ENCODE peak calls at places on chromosome 16, in eight cellular contexts. Z, P, C, B, U, N, X and E are unnamed samples.

GRCh38 chr16:79658301-79659001 is 57.9 kb upstream of the MAF start:
- DNase-seq in Z (peak), P (no peak), C (no peak), B (no peak), U (no peak), N (peak), X (no peak), E (no peak)

GRCh38 chr16:88622866-88623265 is 15.5 kb upstream of the IL17C start:
- DNase-seq in Z (no peak), P (no peak), C (no peak), B (no peak), U (no peak), N (no peak), X (no peak), E (no peak)

GRCh38 chr16:57422026-57422944 is 17.7 kb downstream of the CCL17 start:
- DNase-seq in Z (peak), P (no peak), C (no peak), B (no peak), U (peak), N (peak), X (peak), E (peak)

GRCh38 chr16:4371481-4372314 is at the start of gene VASN:
- DNase-seq in Z (peak), P (peak), C (no peak), B (peak), U (peak), N (no peak), X (peak), E (peak)

GRCh38 chr16:35732046-35732810 is 2272.8 kb downstream of the TP53TG3F start:
- DNase-seq in Z (no peak), P (no peak), C (no peak), B (no peak), U (no peak), N (no peak), X (no peak), E (no peak)

GRCh38 chr16:21277927-21278706 is at the start of gene CRYM:
- DNase-seq in Z (peak), P (peak), C (no peak), B (no peak), U (peak), N (peak), X (peak), E (peak)

GRCh38 chr16:63457869-63458268 is 1421.6 kb upstream of the CDH8 start:
- DNase-seq in Z (no peak), P (no peak), C (no peak), B (no peak), U (no peak), N (no peak), X (no peak), E (no peak)

GRCh38 chr16:17369441-17369951 is 101.3 kb downstream of the XYLT1 start:
- DNase-seq in Z (peak), P (peak), C (no peak), B (peak), U (no peak), N (no peak), X (no peak), E (no peak)

GRCh38 chr16:30903002-30903401 is 6.6 kb downstream of the CTF1 start:
- DNase-seq in Z (no peak), P (no peak), C (no peak), B (no peak), U (no peak), N (no peak), X (no peak), E (no peak)

GRCh38 chr16:52408197-52408845 is 138.6 kb downstream of the TOX3 start:
- DNase-seq in Z (no peak), P (no peak), C (no peak), B (no peak), U (no peak), N (no peak), X (no peak), E (no peak)

GRCh38 chr16:24114876-24115275 is 141.3 kb upstream of the CACNG3 start:
- DNase-seq in Z (no peak), P (no peak), C (no peak), B (no peak), U (no peak), N (no peak), X (no peak), E (no peak)

GRCh38 chr16:66578596-66579531 is at the start of gene CMTM2:
- DNase-seq in Z (no peak), P (no peak), C (no peak), B (no peak), U (peak), N (no peak), X (peak), E (no peak)

GRCh38 chr16:66523861-66524354 is 26.0 kb downstream of the TK2 start:
- DNase-seq in Z (no peak), P (no peak), C (no peak), B (no peak), U (no peak), N (no peak), X (no peak), E (no peak)